ENCODE peak calls at places on chromosomes 12 and 14, in nine cellular contexts. One of them, this sample, is unnamed.

GRCh38 chr12:112822056-112822455 is 30.5 kb downstream of the RPH3A start:
- DNase-seq in fibroblast of lung: no peak
- DNase-seq in psoas muscle: no peak
- DNase-seq in body of pancreas: no peak
- DNase-seq in sigmoid colon: no peak
- DNase-seq in upper lobe of right lung: no peak
- DNase-seq in cardiac muscle cell: no peak
- DNase-seq in SJCRH30: peak; percentile 54
- DNase-seq in lower lobe of right lung: no peak
- DNase-seq in this sample: no peak

GRCh38 chr12:68971404-68971803 is 38.4 kb upstream of the CPM start:
- DNase-seq in sigmoid colon: no peak
- DNase-seq in cardiac muscle cell: peak; percentile 52
- DNase-seq in SJCRH30: no peak
- DNase-seq in body of pancreas: no peak
- DNase-seq in psoas muscle: no peak
- DNase-seq in lower lobe of right lung: no peak
- DNase-seq in upper lobe of right lung: no peak
- DNase-seq in fibroblast of lung: peak; percentile 80
- DNase-seq in this sample: no peak

GRCh38 chr12:45775465-45775864 is 46.0 kb downstream of the ARID2 start:
- DNase-seq in upper lobe of right lung: no peak
- DNase-seq in body of pancreas: no peak
- DNase-seq in cardiac muscle cell: no peak
- DNase-seq in lower lobe of right lung: no peak
- DNase-seq in fibroblast of lung: no peak
- DNase-seq in psoas muscle: no peak
- DNase-seq in SJCRH30: no peak
- DNase-seq in sigmoid colon: no peak
- DNase-seq in this sample: no peak

GRCh38 chr12:132003846-132004245 is 54.1 kb downstream of the EP400 start:
- DNase-seq in fibroblast of lung: peak; percentile 82
- DNase-seq in sigmoid colon: no peak
- DNase-seq in cardiac muscle cell: peak; percentile 61
- DNase-seq in upper lobe of right lung: no peak
- DNase-seq in lower lobe of right lung: no peak
- DNase-seq in body of pancreas: no peak
- DNase-seq in psoas muscle: no peak
- DNase-seq in SJCRH30: no peak
- DNase-seq in this sample: no peak

GRCh38 chr14:65732112-65732511 is 319.6 kb downstream of the FUT8 start:
- DNase-seq in sigmoid colon: no peak
- DNase-seq in lower lobe of right lung: no peak
- DNase-seq in cardiac muscle cell: no peak
- DNase-seq in fibroblast of lung: no peak
- DNase-seq in psoas muscle: no peak
- DNase-seq in SJCRH30: no peak
- DNase-seq in upper lobe of right lung: no peak
- DNase-seq in body of pancreas: no peak
- DNase-seq in this sample: no peak

GRCh38 chr14:31109257-31109656 is 83.1 kb upstream of the STRN3 start:
- DNase-seq in fibroblast of lung: no peak
- DNase-seq in sigmoid colon: no peak
- DNase-seq in body of pancreas: no peak
- DNase-seq in cardiac muscle cell: no peak
- DNase-seq in upper lobe of right lung: no peak
- DNase-seq in SJCRH30: no peak
- DNase-seq in lower lobe of right lung: no peak
- DNase-seq in psoas muscle: no peak
- DNase-seq in this sample: no peak

GRCh38 chr14:105330491-105330895 is 15.9 kb downstream of the PACS2 start:
- DNase-seq in sigmoid colon: no peak
- DNase-seq in SJCRH30: no peak
- DNase-seq in cardiac muscle cell: peak; percentile 66
- DNase-seq in fibroblast of lung: peak; percentile 70
- DNase-seq in upper lobe of right lung: peak; percentile 73
- DNase-seq in lower lobe of right lung: peak; percentile 72
- DNase-seq in psoas muscle: no peak
- DNase-seq in body of pancreas: no peak
- DNase-seq in this sample: peak; percentile 72

GRCh38 chr12:110885152-110885840 is 35.1 kb downstream of the MYL2 start:
- DNase-seq in psoas muscle: no peak
- DNase-seq in cardiac muscle cell: no peak
- DNase-seq in body of pancreas: no peak
- DNase-seq in fibroblast of lung: no peak
- DNase-seq in SJCRH30: no peak
- DNase-seq in sigmoid colon: no peak
- DNase-seq in lower lobe of right lung: no peak
- DNase-seq in upper lobe of right lung: no peak
- DNase-seq in this sample: no peak

GRCh38 chr12:69059465-69060457 is 126.8 kb upstream of the CPM start:
- DNase-seq in upper lobe of right lung: no peak
- DNase-seq in fibroblast of lung: peak; percentile 96
- DNase-seq in cardiac muscle cell: peak; percentile 68
- DNase-seq in lower lobe of right lung: no peak
- DNase-seq in SJCRH30: no peak
- DNase-seq in body of pancreas: no peak
- DNase-seq in psoas muscle: no peak
- DNase-seq in sigmoid colon: no peak
- DNase-seq in this sample: no peak

GRCh38 chr14:76872796-76873432 is 46.7 kb downstream of the LRRC74A start:
- DNase-seq in cardiac muscle cell: peak; percentile 61
- DNase-seq in SJCRH30: peak; percentile 79
- DNase-seq in psoas muscle: peak; percentile 48
- DNase-seq in sigmoid colon: peak; percentile 77
- DNase-seq in fibroblast of lung: peak; percentile 17
- DNase-seq in body of pancreas: peak; percentile 69
- DNase-seq in upper lobe of right lung: peak; percentile 71
- DNase-seq in lower lobe of right lung: peak; percentile 71
- DNase-seq in this sample: peak; percentile 78

GRCh38 chr14:103543140-103543539 is 14.1 kb downstream of the TRMT61A start:
- DNase-seq in psoas muscle: peak; percentile 19
- DNase-seq in lower lobe of right lung: peak; percentile 44
- DNase-seq in body of pancreas: no peak
- DNase-seq in fibroblast of lung: no peak
- DNase-seq in cardiac muscle cell: no peak
- DNase-seq in SJCRH30: no peak
- DNase-seq in sigmoid colon: no peak
- DNase-seq in upper lobe of right lung: no peak
- DNase-seq in this sample: peak; percentile 69

DNA sequence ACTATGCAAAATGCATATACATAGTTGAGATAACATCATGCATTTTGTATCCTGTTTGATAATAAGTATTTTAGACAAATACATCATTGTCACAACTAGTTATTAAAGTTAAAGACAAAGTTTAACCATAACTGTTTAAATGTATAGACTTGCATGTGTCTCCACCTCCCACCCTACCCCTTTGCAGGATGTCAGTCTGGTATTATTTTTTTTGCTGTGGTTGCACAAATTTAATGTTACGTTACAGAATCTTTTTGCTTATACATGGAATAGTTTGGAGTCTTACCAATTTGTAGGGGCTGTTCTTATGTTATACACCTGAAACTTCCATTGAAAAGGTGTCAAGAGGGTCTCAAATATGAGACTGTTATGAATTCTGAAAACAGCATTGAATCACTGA is 5.6 kb downstream of the CHST11 start:
- DNase-seq in SJCRH30: no peak
- DNase-seq in lower lobe of right lung: no peak
- DNase-seq in sigmoid colon: no peak
- DNase-seq in fibroblast of lung: no peak
- DNase-seq in psoas muscle: no peak
- DNase-seq in body of pancreas: no peak
- DNase-seq in upper lobe of right lung: no peak
- DNase-seq in cardiac muscle cell: no peak
- DNase-seq in this sample: no peak
- H3K27ac ChIP-seq in SJCRH30: no peak overlapping the region
- H3K27ac ChIP-seq in lower lobe of right lung: peak overlapping the region; percentile 64
- H3K27ac ChIP-seq in sigmoid colon: peak overlapping the region; percentile 38
- H3K27ac ChIP-seq in fibroblast of lung: no peak overlapping the region
- H3K27ac ChIP-seq in psoas muscle: no peak overlapping the region
- H3K27ac ChIP-seq in body of pancreas: no peak overlapping the region
- H3K27ac ChIP-seq in upper lobe of right lung: peak overlapping the region; percentile 67
- H3K27ac ChIP-seq in cardiac muscle cell: peak overlapping the region; percentile 68
- H3K27ac ChIP-seq in this sample: no peak overlapping the region

GRCh38 chr14:73634333-73634833 is 10.4 kb upstream of the DNAL1 start:
- DNase-seq in fibroblast of lung: peak; percentile 36
- DNase-seq in psoas muscle: peak; percentile 37
- DNase-seq in SJCRH30: no peak
- DNase-seq in sigmoid colon: peak; percentile 72
- DNase-seq in lower lobe of right lung: peak; percentile 55
- DNase-seq in upper lobe of right lung: no peak
- DNase-seq in body of pancreas: no peak
- DNase-seq in cardiac muscle cell: peak; percentile 43
- DNase-seq in this sample: peak; percentile 76
- H3K27me3 ChIP-seq in fibroblast of lung: no peaks in the 10 kb centered on the region
- H3K27me3 ChIP-seq in psoas muscle: no peaks in the 10 kb centered on the region
- H3K27me3 ChIP-seq in SJCRH30: no peaks in the 10 kb centered on the region
- H3K27me3 ChIP-seq in sigmoid colon: no peaks in the 10 kb centered on the region
- H3K27me3 ChIP-seq in lower lobe of right lung: no peaks in the 10 kb centered on the region
- H3K27me3 ChIP-seq in upper lobe of right lung: no peaks in the 10 kb centered on the region
- H3K27me3 ChIP-seq in body of pancreas: no peaks in the 10 kb centered on the region
- H3K27me3 ChIP-seq in cardiac muscle cell: no peaks in the 10 kb centered on the region
- H3K27me3 ChIP-seq in this sample: no peaks in the 10 kb centered on the region

GRCh38 chr14:53151867-53152626 is 1.1 kb downstream of the DDHD1 start:
- DNase-seq in body of pancreas: peak; percentile 53
- DNase-seq in lower lobe of right lung: peak; percentile 77
- DNase-seq in fibroblast of lung: peak; percentile 47
- DNase-seq in cardiac muscle cell: peak; percentile 48
- DNase-seq in sigmoid colon: peak; percentile 74
- DNase-seq in psoas muscle: peak; percentile 58
- DNase-seq in SJCRH30: peak; percentile 63
- DNase-seq in upper lobe of right lung: peak; percentile 81
- DNase-seq in this sample: peak; percentile 86

GRCh38 chr14:53148612-53149202 is 4.4 kb downstream of the DDHD1 start:
- DNase-seq in upper lobe of right lung: no peak
- DNase-seq in sigmoid colon: no peak
- DNase-seq in SJCRH30: no peak
- DNase-seq in fibroblast of lung: no peak
- DNase-seq in lower lobe of right lung: no peak
- DNase-seq in psoas muscle: no peak
- DNase-seq in cardiac muscle cell: no peak
- DNase-seq in body of pancreas: no peak
- DNase-seq in this sample: no peak

GRCh38 chr14:53147893-53148292 is 5.2 kb downstream of the DDHD1 start:
- DNase-seq in psoas muscle: no peak
- DNase-seq in cardiac muscle cell: no peak
- DNase-seq in fibroblast of lung: no peak
- DNase-seq in sigmoid colon: no peak
- DNase-seq in lower lobe of right lung: no peak
- DNase-seq in SJCRH30: no peak
- DNase-seq in body of pancreas: no peak
- DNase-seq in upper lobe of right lung: no peak
- DNase-seq in this sample: no peak

GRCh38 chr14:53151523-53151866 is 1.6 kb downstream of the DDHD1 start:
- DNase-seq in sigmoid colon: no peak
- DNase-seq in fibroblast of lung: no peak
- DNase-seq in body of pancreas: no peak
- DNase-seq in cardiac muscle cell: no peak
- DNase-seq in psoas muscle: no peak
- DNase-seq in upper lobe of right lung: no peak
- DNase-seq in lower lobe of right lung: no peak
- DNase-seq in SJCRH30: no peak
- DNase-seq in this sample: no peak

DNA sequence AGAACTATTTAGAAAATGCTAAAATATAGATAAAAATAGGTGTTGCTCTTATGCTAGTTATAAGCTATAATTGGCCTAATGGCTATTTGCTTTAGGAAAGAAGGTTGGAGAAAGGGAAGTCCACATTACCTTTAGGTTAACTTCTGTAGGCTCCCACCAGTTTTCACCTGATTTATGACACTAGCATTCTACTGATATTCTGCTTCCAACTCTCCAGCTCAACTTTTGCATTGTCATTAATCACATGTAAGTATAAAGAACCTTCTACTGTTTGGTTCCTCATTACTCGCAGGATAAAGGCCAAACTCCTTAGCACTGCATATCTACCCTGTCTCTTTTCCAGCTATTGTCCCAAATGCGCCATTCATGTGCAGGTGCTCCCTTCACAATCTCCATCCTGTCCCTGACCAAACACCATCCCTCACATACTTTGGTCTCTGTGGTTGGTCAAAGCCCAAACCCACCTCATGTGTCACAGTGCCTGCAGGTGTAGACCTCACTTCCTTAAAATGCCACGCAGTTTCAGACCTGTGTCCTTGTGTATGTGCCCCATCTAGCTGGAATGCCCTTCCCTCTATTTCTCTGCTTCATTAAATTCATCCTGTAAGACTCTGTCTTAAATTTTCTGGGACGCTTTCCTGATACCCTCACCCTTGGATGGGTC is 3.3 kb downstream of the DDHD1 start:
- DNase-seq in psoas muscle: no peak
- DNase-seq in body of pancreas: no peak
- DNase-seq in fibroblast of lung: no peak
- DNase-seq in upper lobe of right lung: no peak
- DNase-seq in SJCRH30: no peak
- DNase-seq in lower lobe of right lung: no peak
- DNase-seq in sigmoid colon: no peak
- DNase-seq in cardiac muscle cell: no peak
- DNase-seq in this sample: no peak
- H3K4me3 ChIP-seq in psoas muscle: no peak overlapping the region
- H3K4me3 ChIP-seq in body of pancreas: no peak overlapping the region
- H3K4me3 ChIP-seq in fibroblast of lung: no peak overlapping the region
- H3K4me3 ChIP-seq in upper lobe of right lung: no peak overlapping the region
- H3K4me3 ChIP-seq in SJCRH30: peak overlapping the region; percentile 97
- H3K4me3 ChIP-seq in lower lobe of right lung: no peak overlapping the region
- H3K4me3 ChIP-seq in sigmoid colon: no peak overlapping the region
- H3K4me3 ChIP-seq in cardiac muscle cell: no peak overlapping the region
- H3K4me3 ChIP-seq in this sample: no peak overlapping the region

GRCh38 chr14:22493753-22494152 is 95.3 kb downstream of the DAD1 start:
- DNase-seq in psoas muscle: no peak
- DNase-seq in body of pancreas: no peak
- DNase-seq in cardiac muscle cell: no peak
- DNase-seq in lower lobe of right lung: no peak
- DNase-seq in fibroblast of lung: no peak
- DNase-seq in sigmoid colon: no peak
- DNase-seq in SJCRH30: no peak
- DNase-seq in upper lobe of right lung: no peak
- DNase-seq in this sample: no peak
- H3K27ac ChIP-seq in psoas muscle: no peak overlapping the region
- H3K27ac ChIP-seq in body of pancreas: no peak overlapping the region
- H3K27ac ChIP-seq in cardiac muscle cell: no peak overlapping the region
- H3K27ac ChIP-seq in lower lobe of right lung: no peak overlapping the region
- H3K27ac ChIP-seq in fibroblast of lung: no peak overlapping the region
- H3K27ac ChIP-seq in sigmoid colon: no peak overlapping the region
- H3K27ac ChIP-seq in SJCRH30: no peak overlapping the region
- H3K27ac ChIP-seq in upper lobe of right lung: no peak overlapping the region
- H3K27ac ChIP-seq in this sample: peak overlapping the region; percentile 90

This sample was measured in right cardiac atrium.